ENCODE peak calls at places on chromosomes 5 and 9, in six cellular contexts. One of them, this sample, is unnamed.

GRCh38 chr9:133782157-133783130 is 44.3 kb upstream of the SARDH start:
- DNase-seq in NCI-H1436: peak
- DNase-seq in NCI-H524: peak
- DNase-seq in stimulated activated CD4-positive, alpha-beta T cell treated with anti-CD3 and anti-CD28 coated beads, Interleukin-12 subunit alpha, Interleukin-12 subunit beta, amount 100 ng/mL, for 48 hours: peak
- DNase-seq in endothelial cell of umbilical vein: peak
- DNase-seq in hypothalamus: peak
- DNase-seq in this sample: peak

GRCh38 chr5:121695307-121695706 is 156.4 kb upstream of the FTMT start:
- DNase-seq in NCI-H1436: no peak
- DNase-seq in NCI-H524: no peak
- DNase-seq in stimulated activated CD4-positive, alpha-beta T cell treated with anti-CD3 and anti-CD28 coated beads, Interleukin-12 subunit alpha, Interleukin-12 subunit beta, amount 100 ng/mL, for 48 hours: no peak
- DNase-seq in endothelial cell of umbilical vein: no peak
- DNase-seq in hypothalamus: no peak
- DNase-seq in this sample: no peak

GRCh38 chr5:156094001-156094400 is 233.0 kb upstream of the SGCD start:
- DNase-seq in NCI-H1436: no peak
- DNase-seq in NCI-H524: no peak
- DNase-seq in stimulated activated CD4-positive, alpha-beta T cell treated with anti-CD3 and anti-CD28 coated beads, Interleukin-12 subunit alpha, Interleukin-12 subunit beta, amount 100 ng/mL, for 48 hours: no peak
- DNase-seq in endothelial cell of umbilical vein: no peak
- DNase-seq in hypothalamus: peak
- DNase-seq in this sample: no peak

GRCh38 chr9:137326436-137327060 is 24.5 kb upstream of the NRARP start:
- DNase-seq in NCI-H1436: no peak
- DNase-seq in NCI-H524: no peak
- DNase-seq in stimulated activated CD4-positive, alpha-beta T cell treated with anti-CD3 and anti-CD28 coated beads, Interleukin-12 subunit alpha, Interleukin-12 subunit beta, amount 100 ng/mL, for 48 hours: no peak
- DNase-seq in endothelial cell of umbilical vein: no peak
- DNase-seq in hypothalamus: no peak
- DNase-seq in this sample: peak

GRCh38 chr9:96875460-96876142 is 21.3 kb upstream of the ZNF782 start:
- DNase-seq in NCI-H1436: peak
- DNase-seq in NCI-H524: peak
- DNase-seq in stimulated activated CD4-positive, alpha-beta T cell treated with anti-CD3 and anti-CD28 coated beads, Interleukin-12 subunit alpha, Interleukin-12 subunit beta, amount 100 ng/mL, for 48 hours: no peak
- DNase-seq in endothelial cell of umbilical vein: peak
- DNase-seq in hypothalamus: peak
- DNase-seq in this sample: peak

GRCh38 chr9:121721770-121722169 is 70.3 kb downstream of the DAB2IP start:
- DNase-seq in NCI-H1436: no peak
- DNase-seq in NCI-H524: no peak
- DNase-seq in stimulated activated CD4-positive, alpha-beta T cell treated with anti-CD3 and anti-CD28 coated beads, Interleukin-12 subunit alpha, Interleukin-12 subunit beta, amount 100 ng/mL, for 48 hours: no peak
- DNase-seq in endothelial cell of umbilical vein: no peak
- DNase-seq in hypothalamus: no peak
- DNase-seq in this sample: no peak

GRCh38 chr5:123582570-123583293 is 70.8 kb downstream of the CSNK1G3 start:
- DNase-seq in NCI-H1436: no peak
- DNase-seq in NCI-H524: no peak
- DNase-seq in stimulated activated CD4-positive, alpha-beta T cell treated with anti-CD3 and anti-CD28 coated beads, Interleukin-12 subunit alpha, Interleukin-12 subunit beta, amount 100 ng/mL, for 48 hours: no peak
- DNase-seq in endothelial cell of umbilical vein: peak
- DNase-seq in hypothalamus: no peak
- DNase-seq in this sample: no peak

GRCh38 chr5:179805070-179805528 is 1.6 kb downstream of the MGAT4B start:
- DNase-seq in NCI-H1436: no peak
- DNase-seq in NCI-H524: no peak
- DNase-seq in stimulated activated CD4-positive, alpha-beta T cell treated with anti-CD3 and anti-CD28 coated beads, Interleukin-12 subunit alpha, Interleukin-12 subunit beta, amount 100 ng/mL, for 48 hours: no peak
- DNase-seq in endothelial cell of umbilical vein: no peak
- DNase-seq in hypothalamus: peak
- DNase-seq in this sample: no peak

GRCh38 chr5:173761182-173761521 is 127.0 kb upstream of the CPEB4 start:
- DNase-seq in NCI-H1436: no peak
- DNase-seq in NCI-H524: no peak
- DNase-seq in stimulated activated CD4-positive, alpha-beta T cell treated with anti-CD3 and anti-CD28 coated beads, Interleukin-12 subunit alpha, Interleukin-12 subunit beta, amount 100 ng/mL, for 48 hours: no peak
- DNase-seq in endothelial cell of umbilical vein: no peak
- DNase-seq in hypothalamus: no peak
- DNase-seq in this sample: no peak

GRCh38 chr5:1544294-1545010 is 20.7 kb upstream of the LPCAT1 start:
- DNase-seq in NCI-H1436: no peak
- DNase-seq in NCI-H524: no peak
- DNase-seq in stimulated activated CD4-positive, alpha-beta T cell treated with anti-CD3 and anti-CD28 coated beads, Interleukin-12 subunit alpha, Interleukin-12 subunit beta, amount 100 ng/mL, for 48 hours: no peak
- DNase-seq in endothelial cell of umbilical vein: no peak
- DNase-seq in hypothalamus: no peak
- DNase-seq in this sample: no peak

GRCh38 chr5:134784946-134785620 is 26.5 kb downstream of the DDX46 start:
- DNase-seq in NCI-H1436: no peak
- DNase-seq in NCI-H524: no peak
- DNase-seq in stimulated activated CD4-positive, alpha-beta T cell treated with anti-CD3 and anti-CD28 coated beads, Interleukin-12 subunit alpha, Interleukin-12 subunit beta, amount 100 ng/mL, for 48 hours: no peak
- DNase-seq in endothelial cell of umbilical vein: peak
- DNase-seq in hypothalamus: no peak
- DNase-seq in this sample: no peak

GRCh38 chr9:36386396-36386795 is 13.7 kb downstream of the RNF38 start:
- DNase-seq in NCI-H1436: no peak
- DNase-seq in NCI-H524: no peak
- DNase-seq in stimulated activated CD4-positive, alpha-beta T cell treated with anti-CD3 and anti-CD28 coated beads, Interleukin-12 subunit alpha, Interleukin-12 subunit beta, amount 100 ng/mL, for 48 hours: no peak
- DNase-seq in endothelial cell of umbilical vein: no peak
- DNase-seq in hypothalamus: no peak
- DNase-seq in this sample: no peak

GRCh38 chr9:135889564-135890189 is 17.7 kb downstream of the CAMSAP1 start:
- DNase-seq in NCI-H1436: no peak
- DNase-seq in NCI-H524: peak
- DNase-seq in stimulated activated CD4-positive, alpha-beta T cell treated with anti-CD3 and anti-CD28 coated beads, Interleukin-12 subunit alpha, Interleukin-12 subunit beta, amount 100 ng/mL, for 48 hours: no peak
- DNase-seq in endothelial cell of umbilical vein: no peak
- DNase-seq in hypothalamus: no peak
- DNase-seq in this sample: no peak

GRCh38 chr5:113450366-113451328 is 15.9 kb upstream of the TSSK1B start:
- DNase-seq in NCI-H1436: no peak
- DNase-seq in NCI-H524: no peak
- DNase-seq in stimulated activated CD4-positive, alpha-beta T cell treated with anti-CD3 and anti-CD28 coated beads, Interleukin-12 subunit alpha, Interleukin-12 subunit beta, amount 100 ng/mL, for 48 hours: no peak
- DNase-seq in endothelial cell of umbilical vein: no peak
- DNase-seq in hypothalamus: no peak
- DNase-seq in this sample: no peak

GRCh38 chr5:153222956-153223355 is 267.5 kb upstream of the GRIA1 start:
- DNase-seq in NCI-H1436: no peak
- DNase-seq in NCI-H524: no peak
- DNase-seq in stimulated activated CD4-positive, alpha-beta T cell treated with anti-CD3 and anti-CD28 coated beads, Interleukin-12 subunit alpha, Interleukin-12 subunit beta, amount 100 ng/mL, for 48 hours: no peak
- DNase-seq in endothelial cell of umbilical vein: no peak
- DNase-seq in hypothalamus: no peak
- DNase-seq in this sample: no peak

GRCh38 chr5:69238760-69239251 is 4.1 kb downstream of the CDK7 start:
- DNase-seq in NCI-H1436: no peak
- DNase-seq in NCI-H524: no peak
- DNase-seq in stimulated activated CD4-positive, alpha-beta T cell treated with anti-CD3 and anti-CD28 coated beads, Interleukin-12 subunit alpha, Interleukin-12 subunit beta, amount 100 ng/mL, for 48 hours: no peak
- DNase-seq in endothelial cell of umbilical vein: peak
- DNase-seq in hypothalamus: no peak
- DNase-seq in this sample: no peak